ENCODE peak calls at places on chromosome 6, in four cellular contexts. Y, X, B and F are unnamed samples.
A peak's percentile ranks its signal among the peaks of the same experiment; 100 is the strongest.

GRCh38 chr6:134634952-134635351 is 314.9 kb downstream of the ALDH8A1 start:
- DNase-seq in X (no peak), B (no peak), Y (no peak), F (no peak)

GRCh38 chr6:145643760-145644159 is 91.6 kb downstream of the EPM2A start:
- DNase-seq in X (no peak), Y (no peak), B (no peak), F (no peak)

GRCh38 chr6:43013020-43013842 is 515 bp downstream of the MEA1 start:
- DNase-seq in X (no peak), B (no peak), Y (no peak), F (no peak)

GRCh38 chr6:40477246-40478126 is 109.7 kb downstream of the LRFN2 start:
- DNase-seq in X (no peak), Y (no peak), B (no peak), F (no peak)

GRCh38 chr6:170370413-170370812 is 63.9 kb downstream of the FAM120B start:
- DNase-seq in B (no peak), X (no peak), Y (no peak), F (no peak)

GRCh38 chr6:136429681-136430080 is 120.5 kb downstream of the MAP7 start:
- DNase-seq in Y (no peak), X (no peak), B (no peak), F (no peak)

GRCh38 chr6:129608886-129609540 is 101.0 kb downstream of the ARHGAP18 start:
- DNase-seq in B (no peak), X (no peak), Y (no peak), F (no peak)

GRCh38 chr6:39389372-39389767 is 66.9 kb upstream of the KCNK16 start:
- DNase-seq in X (no peak), Y (no peak), B (no peak), F (no peak)

GRCh38 chr6:17224056-17224455 is 57.1 kb upstream of the RBM24 start:
- DNase-seq in Y (no peak), B (no peak), X (no peak), F (no peak)

GRCh38 chr6:12291083-12291784 is 1.1 kb downstream of the EDN1 start:
- DNase-seq in B (no peak), X (no peak), Y (no peak), F (no peak)

GRCh38 chr6:3355358-3356055 is 96.8 kb downstream of the PSMG4 start:
- DNase-seq in Y (no peak), X (peak; percentile 70), B (no peak), F (no peak)

GRCh38 chr6:133741375-133741861 is 147.5 kb upstream of the TCF21 start:
- DNase-seq in Y (no peak), X (no peak), B (no peak), F (no peak)

GRCh38 chr6:24581084-24581669 is 64.8 kb downstream of the KIAA0319 start:
- DNase-seq in Y (peak; percentile 53), B (peak; percentile 92), X (peak; percentile 67), F (peak; percentile 41)

GRCh38 chr6:168133707-168134398 is 54.8 kb upstream of the FRMD1 start:
- DNase-seq in B (no peak), Y (no peak), X (no peak), F (no peak)

GRCh38 chr6:7262037-7262461 is 51.0 kb downstream of the SSR1 start:
- DNase-seq in B (no peak), X (peak; percentile 21), Y (no peak), F (no peak)